ENCODE peak calls at places on chromosome 12, in four cellular contexts. K is sigmoid colon, M is A549, B is breast epithelium. J is an unnamed sample.

GRCh38 chr12:92478692-92479091 is 224.1 kb upstream of the PLEKHG7 start:
- DNase-seq in M (no peak), K (no peak), B (no peak), J (no peak)

GRCh38 chr12:97306121-97306520 is 156.5 kb upstream of the RMST start:
- DNase-seq in M (no peak), K (no peak), B (no peak), J (no peak)

GRCh38 chr12:43290836-43291235 is 261.2 kb downstream of the ADAMTS20 start:
- DNase-seq in M (no peak), B (no peak), K (no peak), J (no peak)

GRCh38 chr12:88870000-88870737 is 289.9 kb upstream of the KITLG start:
- DNase-seq in K (no peak), M (no peak), B (no peak), J (no peak)

GRCh38 chr12:91400249-91400648 is 217.6 kb upstream of the DCN start:
- DNase-seq in B (no peak), M (no peak), K (no peak), J (no peak)

GRCh38 chr12:125013816-125014442 is 20.5 kb downstream of the BRI3BP start:
- DNase-seq in B (no peak), K (no peak), M (no peak), J (no peak)

GRCh38 chr12:8031872-8032241 is 659 bp upstream of the FOXJ2 start:
- DNase-seq in K (no peak), M (no peak), B (no peak), J (no peak)

GRCh38 chr12:49364989-49365388 is 2.3 kb upstream of the SPATS2 start:
- DNase-seq in M (no peak), K (no peak), B (no peak), J (no peak)

GRCh38 chr12:25438638-25439037 is 114.4 kb downstream of the LMNTD1 start:
- DNase-seq in M (no peak), K (no peak), B (no peak), J (no peak)

GRCh38 chr12:69046372-69046771 is 113.4 kb upstream of the CPM start:
- DNase-seq in K (no peak), B (no peak), M (no peak), J (no peak)

GRCh38 chr12:132075026-132075713 is 68.9 kb downstream of the DDX51 start:
- DNase-seq in M (no peak), B (no peak), K (no peak), J (no peak)

GRCh38 chr12:27964123-27964522 is 8.4 kb downstream of the PTHLH start:
- DNase-seq in M (peak), K (no peak), B (no peak), J (no peak)

GRCh38 chr12:9271875-9272274 is 63.7 kb upstream of the PZP start:
- DNase-seq in M (no peak), K (no peak), B (no peak), J (no peak)

GRCh38 chr12:132955094-132955932 is 793 bp downstream of the ZNF605 start:
- DNase-seq in B (no peak), K (peak), M (peak), J (peak)

GRCh38 chr12:10196210-10196609 is 16.5 kb upstream of the GABARAPL1 start:
- DNase-seq in M (no peak), B (no peak), K (no peak), J (no peak)

GRCh38 chr12:57096748-57097553 is 8.0 kb downstream of the NAB2 start:
- DNase-seq in M (no peak), B (no peak), K (no peak), J (peak)

GRCh38 chr12:100199023-100199346 is 1.6 kb upstream of the ACTR6 start:
- DNase-seq in B (no peak), K (no peak), M (no peak), J (no peak)

GRCh38 chr12:107681836-107682820 is 3.5 kb upstream of the PWP1 start:
- DNase-seq in K (no peak), M (no peak), B (no peak), J (no peak)

GRCh38 chr12:107684029-107684790 is 1.4 kb upstream of the PWP1 start:
- DNase-seq in B (no peak), K (no peak), M (no peak), J (no peak)

GRCh38 chr12:107681455-107681835 is 4.2 kb upstream of the PWP1 start:
- DNase-seq in M (no peak), B (no peak), K (no peak), J (no peak)

GRCh38 chr12:107684990-107685359 is 624 bp upstream of the PWP1 start:
- DNase-seq in B (no peak), M (peak), K (no peak), J (no peak)

GRCh38 chr12:107685360-107686248 is at the start of gene PWP1:
- DNase-seq in K (peak), B (peak), M (peak), J (peak)
- TF ChIP-seq POLR2A in K (peak), B (peak), M (peak), J (peak)

GRCh38 chr12:51911788-51912711 is 4.7 kb downstream of the ACVRL1 start:
- DNase-seq in B (no peak), M (no peak), K (peak), J (peak)
- H3K4me3 ChIP-seq in B (peak), M (no peak), K (peak), J (peak)

GRCh38 chr12:12323118-12323517 is 26.9 kb downstream of the MANSC1 start:
- DNase-seq in K (no peak), M (no peak), B (no peak), J (no peak)
- TF ChIP-seq CTCF in K (no peak), M (no peak), B (no peak), J (no peak)

GRCh38 chr12:52245259-52245961 is 12.4 kb downstream of the KRT7 start:
- DNase-seq in K (peak), B (peak), M (peak), J (no peak)

GRCh38 chr12:52243264-52243773 is 10.3 kb downstream of the KRT7 start:
- DNase-seq in K (peak), M (peak), B (peak), J (no peak)

GRCh38 chr12:52244615-52244994 is 11.6 kb downstream of the KRT7 start:
- DNase-seq in K (peak), M (peak), B (no peak), J (no peak)

GRCh38 chr12:52242442-52243263 is 9.6 kb downstream of the KRT7 start:
- DNase-seq in M (peak), K (peak), B (no peak), J (no peak)

DNA sequence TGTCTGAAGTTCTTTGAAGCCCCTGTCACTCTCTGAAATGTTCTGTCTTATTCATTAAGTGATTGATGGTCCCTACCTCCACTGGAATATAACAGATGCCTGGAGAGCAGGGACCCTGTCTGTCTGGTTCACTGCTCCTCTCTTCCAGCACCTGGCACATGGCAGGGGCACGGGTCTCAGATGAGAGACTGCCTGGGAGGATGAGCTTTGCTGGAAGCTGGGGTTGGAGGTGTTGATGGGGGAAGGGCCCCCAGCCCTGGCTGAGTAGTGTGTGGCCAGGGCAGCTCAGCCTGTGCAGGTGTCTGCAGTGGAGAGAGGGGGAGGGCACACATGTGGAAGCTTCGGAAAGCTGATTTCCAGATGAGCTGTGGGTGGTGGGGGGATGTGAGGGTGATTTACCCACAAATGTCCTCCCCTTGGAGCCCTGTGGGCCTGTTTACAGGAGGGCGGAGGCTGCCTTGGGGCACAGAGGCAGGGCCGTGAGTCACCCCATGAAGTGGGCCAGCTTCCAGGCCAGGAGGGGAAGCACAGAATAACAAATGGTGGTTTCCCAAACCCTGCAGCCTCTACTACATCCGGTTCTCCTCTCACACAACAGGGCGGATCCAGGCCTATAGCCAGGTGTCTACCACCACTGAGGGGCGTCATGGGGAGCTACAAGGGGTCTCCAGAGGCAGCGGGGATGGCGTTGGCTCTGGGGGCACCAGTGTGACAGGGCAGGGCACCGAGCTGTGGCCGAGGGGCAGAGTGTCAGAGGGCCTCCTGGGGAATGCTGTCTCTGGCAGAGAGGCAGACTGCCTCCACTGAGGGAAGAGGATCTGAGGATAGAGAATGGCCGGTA is 11.0 kb downstream of the KRT7 start:
- DNase-seq in M (peak), B (peak), K (peak), J (peak)
- TF ChIP-seq POLR2A in M (no peak), B (no peak), K (no peak), J (no peak)

GRCh38 chr12:6942331-6942665 is 1.3 kb upstream of the RNU7-1 start:
- DNase-seq in K (no peak), M (no peak), B (no peak), J (no peak)

GRCh38 chr12:6943387-6943718 is 263 bp upstream of the RNU7-1 start:
- DNase-seq in B (peak), K (peak), M (peak), J (peak)

GRCh38 chr12:6945613-6946012 is 1.8 kb downstream of the C12orf57 start:
- DNase-seq in B (no peak), M (no peak), K (no peak), J (no peak)

GRCh38 chr12:6944381-6945186 is 762 bp downstream of the C12orf57 start:
- DNase-seq in M (peak), B (peak), K (peak), J (peak)

GRCh38 chr12:6943719-6944380 is at the start of the genes C12orf57 and RNU7-1:
- DNase-seq in M (peak), K (peak), B (peak), J (no peak)
- H3K4me3 ChIP-seq in M (peak), K (peak), B (peak), J (peak)

GRCh38 chr12:116590561-116590960 is 31.4 kb downstream of the MAP1LC3B2 start:
- DNase-seq in M (peak), K (no peak), B (no peak), J (no peak)
- TF ChIP-seq CTCF in M (peak), K (no peak), B (no peak), J (peak)

GRCh38 chr12:50924439-50925341 is 27.7 kb upstream of the HIGD1C start:
- DNase-seq in M (peak), K (peak), B (peak), J (peak)
- TF ChIP-seq POLR2A in M (no peak), K (peak), B (no peak), J (peak)